ENCODE peak calls at places on chromosome 2, in six cellular contexts. One of them, this sample, is unnamed.

GRCh38 chr2:120982598-120982997 is 246.9 kb downstream of the GLI2 start:
- DNase-seq in brain pericyte: no peak
- DNase-seq in cardiac fibroblast: no peak
- DNase-seq in MCF 10A: no peak
- DNase-seq in right lobe of liver: no peak
- DNase-seq in RCC 7860: no peak
- DNase-seq in this sample: no peak

GRCh38 chr2:174892546-174892945 is 112.6 kb downstream of the CHN1 start:
- DNase-seq in right lobe of liver: no peak
- DNase-seq in MCF 10A: peak; percentile 11
- DNase-seq in brain pericyte: no peak
- DNase-seq in cardiac fibroblast: no peak
- DNase-seq in RCC 7860: no peak
- DNase-seq in this sample: no peak

GRCh38 chr2:58081000-58081399 is 34.4 kb downstream of the VRK2 start:
- DNase-seq in cardiac fibroblast: no peak
- DNase-seq in right lobe of liver: no peak
- DNase-seq in RCC 7860: no peak
- DNase-seq in MCF 10A: no peak
- DNase-seq in brain pericyte: no peak
- DNase-seq in this sample: no peak

GRCh38 chr2:102122115-102122514 is 20.4 kb upstream of the IL1R1 start:
- DNase-seq in cardiac fibroblast: peak; percentile 86
- DNase-seq in RCC 7860: peak; percentile 70
- DNase-seq in right lobe of liver: no peak
- DNase-seq in brain pericyte: no peak
- DNase-seq in MCF 10A: no peak
- DNase-seq in this sample: peak; percentile 72

GRCh38 chr2:49153231-49153630 is 1.1 kb downstream of the FSHR start:
- DNase-seq in RCC 7860: no peak
- DNase-seq in cardiac fibroblast: peak; percentile 2
- DNase-seq in MCF 10A: no peak
- DNase-seq in brain pericyte: no peak
- DNase-seq in right lobe of liver: no peak
- DNase-seq in this sample: no peak

GRCh38 chr2:70496819-70497218 is 56.8 kb downstream of the TGFA start:
- DNase-seq in right lobe of liver: no peak
- DNase-seq in cardiac fibroblast: no peak
- DNase-seq in brain pericyte: no peak
- DNase-seq in RCC 7860: peak; percentile 30
- DNase-seq in MCF 10A: peak; percentile 17
- DNase-seq in this sample: no peak

GRCh38 chr2:96186562-96186961 is 22.1 kb downstream of the STARD7 start:
- DNase-seq in right lobe of liver: no peak
- DNase-seq in MCF 10A: no peak
- DNase-seq in RCC 7860: no peak
- DNase-seq in brain pericyte: no peak
- DNase-seq in cardiac fibroblast: no peak
- DNase-seq in this sample: no peak

GRCh38 chr2:38898256-38898655 is 8.6 kb downstream of the ARHGEF33 start:
- DNase-seq in brain pericyte: no peak
- DNase-seq in MCF 10A: no peak
- DNase-seq in right lobe of liver: no peak
- DNase-seq in RCC 7860: no peak
- DNase-seq in cardiac fibroblast: no peak
- DNase-seq in this sample: no peak

GRCh38 chr2:128601298-128602037 is 282.8 kb upstream of the HS6ST1 start:
- DNase-seq in cardiac fibroblast: no peak
- DNase-seq in MCF 10A: no peak
- DNase-seq in brain pericyte: no peak
- DNase-seq in right lobe of liver: no peak
- DNase-seq in RCC 7860: no peak
- DNase-seq in this sample: no peak

GRCh38 chr2:188974184-188974583 is at the start of gene COL3A1:
- DNase-seq in right lobe of liver: no peak
- DNase-seq in cardiac fibroblast: peak; percentile 96
- DNase-seq in MCF 10A: no peak
- DNase-seq in brain pericyte: no peak
- DNase-seq in RCC 7860: no peak
- DNase-seq in this sample: no peak

GRCh38 chr2:68832161-68832869 is 38.9 kb downstream of the BMP10 start:
- DNase-seq in RCC 7860: no peak
- DNase-seq in brain pericyte: no peak
- DNase-seq in right lobe of liver: peak; percentile 66
- DNase-seq in cardiac fibroblast: peak; percentile 81
- DNase-seq in MCF 10A: peak; percentile 74
- DNase-seq in this sample: peak; percentile 40

GRCh38 chr2:224584111-224584764 is 925 bp downstream of the CUL3 start:
- DNase-seq in RCC 7860: no peak
- DNase-seq in brain pericyte: no peak
- DNase-seq in MCF 10A: peak; percentile 39
- DNase-seq in cardiac fibroblast: peak; percentile 42
- DNase-seq in right lobe of liver: peak; percentile 39
- DNase-seq in this sample: no peak

GRCh38 chr2:190482441-190482840 is 52.1 kb downstream of the NEMP2 start:
- DNase-seq in MCF 10A: no peak
- DNase-seq in cardiac fibroblast: peak; percentile 29
- DNase-seq in right lobe of liver: no peak
- DNase-seq in RCC 7860: no peak
- DNase-seq in brain pericyte: no peak
- DNase-seq in this sample: no peak

GRCh38 chr2:28160986-28161425 is 231.7 kb upstream of the FOSL2 start:
- DNase-seq in brain pericyte: no peak
- DNase-seq in cardiac fibroblast: peak; percentile 95
- DNase-seq in MCF 10A: peak; percentile 82
- DNase-seq in right lobe of liver: no peak
- DNase-seq in RCC 7860: peak; percentile 88
- DNase-seq in this sample: peak; percentile 92

GRCh38 chr2:216696751-216697560 is 1.6 kb upstream of the IGFBP5 start:
- DNase-seq in brain pericyte: no peak
- DNase-seq in MCF 10A: peak; percentile 37
- DNase-seq in RCC 7860: peak; percentile 53
- DNase-seq in right lobe of liver: no peak
- DNase-seq in cardiac fibroblast: peak; percentile 51
- DNase-seq in this sample: peak; percentile 78

GRCh38 chr2:235113854-235114253 is 162.0 kb downstream of the SH3BP4 start:
- DNase-seq in brain pericyte: no peak
- DNase-seq in right lobe of liver: no peak
- DNase-seq in RCC 7860: no peak
- DNase-seq in cardiac fibroblast: no peak
- DNase-seq in MCF 10A: no peak
- DNase-seq in this sample: no peak

GRCh38 chr2:134120718-134121630 is 132.9 kb upstream of the MGAT5 start:
- DNase-seq in brain pericyte: no peak
- DNase-seq in cardiac fibroblast: peak; percentile 71
- DNase-seq in right lobe of liver: peak; percentile 75
- DNase-seq in RCC 7860: peak; percentile 41
- DNase-seq in MCF 10A: peak; percentile 46
- DNase-seq in this sample: peak; percentile 31

This sample was measured in kidney glomerular epithelial cell.